ENCODE peak calls at places on chromosomes 11 and 22, in six cellular contexts. I is MCF 10A; T is B cell; H is cardiac muscle cell; D is CD4-positive, alpha-beta T cell; Z is hepatocyte. C is an unnamed sample.

GRCh38 chr11:102615077-102615893 is 9.8 kb downstream of the MMP20 start:
- DNase-seq in I (peak), T (no peak), H (no peak), D (no peak), Z (no peak), C (no peak)

GRCh38 chr22:38754247-38755154 is 1.3 kb downstream of the SUN2 start:
- DNase-seq in I (peak), T (peak), H (peak), D (no peak), Z (peak), C (peak)

GRCh38 chr11:79507726-79508125 is 66.9 kb upstream of the TENM4 start:
- DNase-seq in I (no peak), T (no peak), H (no peak), D (no peak), Z (peak), C (no peak)

GRCh38 chr11:64321533-64321932 is 3.6 kb downstream of the PRDX5 start:
- DNase-seq in I (peak), T (no peak), H (no peak), D (no peak), Z (peak), C (no peak)

GRCh38 chr11:67401495-67402191 is at the start of gene PPP1CA:
- DNase-seq in I (peak), T (peak), H (peak), D (peak), Z (peak), C (peak)

GRCh38 chr22:23796461-23796860 is 9.7 kb downstream of the SMARCB1 start:
- DNase-seq in I (no peak), T (no peak), H (no peak), D (no peak), Z (peak), C (no peak)

GRCh38 chr11:112524808-112525207 is 264.1 kb upstream of the PLET1 start:
- DNase-seq in I (no peak), T (no peak), H (no peak), D (no peak), Z (no peak), C (no peak)

GRCh38 chr11:68373810-68374501 is 61.6 kb downstream of the LRP5 start:
- DNase-seq in I (no peak), T (no peak), H (peak), D (no peak), Z (peak), C (no peak)

GRCh38 chr22:19800761-19801244 is 40.2 kb downstream of the TBX1 start:
- DNase-seq in I (peak), T (no peak), H (peak), D (no peak), Z (no peak), C (no peak)

GRCh38 chr22:37229012-37229804 is 14.9 kb downstream of the RAC2 start:
- DNase-seq in I (peak), T (no peak), H (no peak), D (peak), Z (peak), C (no peak)

GRCh38 chr22:40025856-40026255 is 31.1 kb downstream of the FAM83F start:
- DNase-seq in I (no peak), T (no peak), H (no peak), D (no peak), Z (no peak), C (no peak)

GRCh38 chr11:112656772-112657428 is 304.3 kb upstream of the NCAM1 start:
- DNase-seq in I (peak), T (no peak), H (no peak), D (no peak), Z (no peak), C (no peak)

GRCh38 chr22:49825944-49826602 is 1.6 kb downstream of the BRD1 start:
- DNase-seq in I (peak), T (peak), H (no peak), D (peak), Z (peak), C (no peak)

GRCh38 chr11:19344661-19345518 is 104.1 kb upstream of the E2F8 start:
- DNase-seq in I (peak), T (peak), H (peak), D (no peak), Z (peak), C (no peak)

GRCh38 chr11:45798793-45799441 is 6.0 kb upstream of the SLC35C1 start:
- DNase-seq in I (peak), T (no peak), H (no peak), D (no peak), Z (peak), C (no peak)

GRCh38 chr11:3855808-3856491 is 486 bp downstream of the STIM1 start:
- DNase-seq in I (peak), T (peak), H (peak), D (peak), Z (peak), C (no peak)

GRCh38 chr11:63592975-63593395 is 21.2 kb downstream of the PLAAT3 start:
- DNase-seq in I (peak), T (no peak), H (no peak), D (no peak), Z (no peak), C (no peak)

GRCh38 chr11:133214646-133215045 is 317.7 kb downstream of the OPCML start:
- DNase-seq in I (no peak), T (no peak), H (no peak), D (no peak), Z (no peak), C (no peak)

GRCh38 chr11:27187848-27188621 is 147.4 kb downstream of the BBOX1 start:
- DNase-seq in I (no peak), T (no peak), H (peak), D (no peak), Z (peak), C (no peak)

DNA sequence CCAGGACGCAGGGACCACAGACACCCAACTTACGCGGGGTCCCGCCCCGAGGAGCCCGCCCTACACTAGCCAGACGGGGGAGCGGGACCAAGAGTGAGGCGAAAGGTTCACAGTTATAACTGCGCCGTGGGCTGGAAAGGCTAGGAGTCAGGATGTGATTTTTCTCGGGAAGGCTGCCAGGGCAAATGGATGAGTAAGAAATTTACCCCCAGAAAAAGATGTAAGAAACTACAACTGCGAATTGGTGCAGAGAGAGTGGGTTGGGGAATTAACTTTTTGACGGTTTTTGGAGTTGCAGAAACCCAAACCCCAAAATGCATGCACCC is 1.3 kb downstream of the TSPAN18 start:
- DNase-seq in I (no peak), T (no peak), H (no peak), D (no peak), Z (no peak), C (no peak)
- TF ChIP-seq CTCF in I (no peak), T (peak), H (no peak), D (peak), Z (no peak), C (no peak)

DNA sequence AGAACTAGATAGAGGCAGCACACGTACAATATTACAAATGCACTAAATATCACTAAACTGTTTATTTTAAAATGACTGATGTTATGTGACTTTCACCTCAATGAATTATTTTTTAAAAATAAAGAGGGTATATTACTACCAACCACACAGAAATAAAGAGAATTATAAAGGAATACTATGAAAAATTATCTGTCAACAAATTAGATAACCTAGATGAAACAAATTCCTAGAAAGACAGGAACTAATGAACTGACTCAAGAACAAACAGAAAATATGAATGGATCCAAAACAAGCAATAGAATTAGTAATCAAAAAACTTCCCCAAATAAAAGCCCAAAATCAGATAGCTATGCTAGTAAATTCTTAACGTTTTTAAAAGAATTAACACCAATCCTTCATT is 10.3 kb downstream of the ZNF280B start:
- DNase-seq in I (no peak), T (no peak), H (no peak), D (no peak), Z (no peak), C (no peak)
- TF ChIP-seq CTCF in I (no peak), T (no peak), H (no peak), D (no peak), Z (no peak), C (no peak)

GRCh38 chr11:34601085-34601444 is 19.8 kb upstream of the EHF start:
- DNase-seq in I (no peak), T (no peak), H (no peak), D (no peak), Z (peak), C (no peak)

GRCh38 chr11:34603129-34604001 is 17.5 kb upstream of the EHF start:
- DNase-seq in I (no peak), T (no peak), H (no peak), D (no peak), Z (peak), C (no peak)

GRCh38 chr11:34601609-34602008 is 19.3 kb upstream of the EHF start:
- DNase-seq in I (no peak), T (no peak), H (no peak), D (no peak), Z (no peak), C (no peak)

GRCh38 chr11:34600339-34601084 is 20.4 kb upstream of the EHF start:
- DNase-seq in I (no peak), T (no peak), H (peak), D (no peak), Z (peak), C (no peak)

GRCh38 chr11:34602245-34602644 is 18.6 kb upstream of the EHF start:
- DNase-seq in I (peak), T (no peak), H (no peak), D (no peak), Z (no peak), C (no peak)
- TF ChIP-seq CTCF in I (no peak), T (no peak), H (no peak), D (no peak), Z (no peak), C (no peak)

GRCh38 chr11:44484211-44484610 is 81.3 kb upstream of the CD82 start:
- DNase-seq in I (peak), T (no peak), H (peak), D (no peak), Z (peak), C (no peak)
- TF ChIP-seq CTCF in I (peak), T (no peak), H (peak), D (no peak), Z (peak), C (no peak)

DNA sequence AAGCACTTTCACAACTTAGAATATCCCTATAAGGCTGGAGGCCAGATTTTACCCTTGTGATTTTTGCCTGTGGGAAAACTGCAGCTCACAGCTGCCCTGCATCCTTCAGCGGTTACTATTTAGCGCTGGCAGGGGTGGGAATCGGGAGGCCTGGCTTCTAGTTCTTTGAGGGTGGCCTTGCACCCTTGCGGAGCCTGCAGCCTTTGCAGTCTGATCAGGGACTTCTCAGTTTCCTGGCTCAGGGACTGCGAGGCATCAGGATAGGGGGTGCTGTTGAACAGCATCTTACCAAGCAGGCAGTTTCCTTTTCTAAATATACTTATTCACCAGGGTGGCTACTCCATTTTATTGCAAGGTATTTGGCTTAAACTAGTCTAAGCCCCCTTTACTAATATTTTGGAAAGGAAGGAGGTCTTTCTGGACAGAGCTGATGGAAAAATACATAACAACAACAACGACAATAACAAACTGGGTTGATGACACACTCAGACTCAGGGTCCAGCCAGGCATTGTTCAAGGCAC is 2.9 kb upstream of the APOA1 start:
- DNase-seq in I (peak), T (no peak), H (peak), D (no peak), Z (no peak), C (no peak)
- TF ChIP-seq CTCF in I (no peak), T (no peak), H (peak), D (peak), Z (peak), C (no peak)

DNA sequence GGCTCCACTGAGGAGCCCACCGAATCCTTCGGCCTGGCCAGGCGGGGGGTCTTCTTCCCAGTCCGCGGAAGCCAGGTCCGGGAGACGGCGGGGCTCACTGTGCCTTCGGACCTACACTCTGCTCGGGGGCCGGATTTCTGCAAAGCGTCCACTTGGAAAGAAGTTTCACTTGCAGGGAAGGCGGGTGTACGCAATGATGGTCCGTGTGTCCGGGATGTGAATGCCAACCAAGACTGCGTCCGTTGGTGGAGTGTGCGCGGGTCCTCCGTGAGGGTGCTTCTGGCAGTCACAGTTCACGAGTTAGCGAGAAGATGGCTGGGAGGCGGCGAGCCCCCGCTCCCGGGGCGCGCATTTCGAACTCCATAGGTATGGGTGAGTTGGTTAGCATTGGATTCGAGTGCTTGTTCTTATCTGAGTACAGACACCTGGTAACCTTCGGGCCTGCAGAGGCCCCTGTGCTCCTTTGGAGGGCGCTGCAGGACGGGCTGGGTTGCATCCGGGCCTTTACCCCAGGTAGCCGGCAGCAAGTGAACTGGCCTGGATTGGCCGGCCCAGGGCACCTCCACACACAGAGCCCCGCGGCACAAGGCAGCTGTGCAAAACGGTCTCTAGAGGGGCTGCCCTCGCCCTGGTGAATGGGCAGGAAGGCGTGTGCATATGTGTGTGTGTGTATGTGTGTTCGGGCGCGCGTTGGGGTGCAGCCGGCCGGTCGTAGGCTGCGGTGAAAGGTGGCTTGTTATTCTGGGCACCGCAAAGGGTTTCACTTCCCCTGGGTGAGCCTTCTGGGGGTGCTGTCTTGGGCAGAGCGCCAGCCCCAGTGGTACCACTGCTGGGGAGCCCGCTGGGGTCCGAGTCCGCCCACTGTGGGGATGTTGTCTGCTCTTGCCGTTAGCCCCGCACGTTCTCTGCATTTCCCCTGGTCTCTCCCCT is 13.3 kb upstream of the CYP2R1 start:
- DNase-seq in I (no peak), T (peak), H (peak), D (peak), Z (peak), C (no peak)
- TF ChIP-seq CTCF in I (no peak), T (peak), H (peak), D (peak), Z (peak), C (no peak)

GRCh38 chr11:99911116-99911515 is 776.0 kb upstream of the ARHGAP42 start:
- DNase-seq in I (peak), T (no peak), H (no peak), D (no peak), Z (no peak), C (no peak)
- TF ChIP-seq CTCF in I (no peak), T (no peak), H (no peak), D (no peak), Z (no peak), C (no peak)

GRCh38 chr11:2118674-2119073 is 20.5 kb downstream of the IGF2 start:
- DNase-seq in I (no peak), T (no peak), H (no peak), D (no peak), Z (no peak), C (no peak)

GRCh38 chr11:2122907-2123627 is 16.1 kb downstream of the IGF2 start:
- DNase-seq in I (no peak), T (no peak), H (no peak), D (no peak), Z (no peak), C (no peak)

GRCh38 chr11:2121227-2122130 is 17.7 kb downstream of the IGF2 start:
- DNase-seq in I (no peak), T (no peak), H (no peak), D (no peak), Z (no peak), C (no peak)

GRCh38 chr11:2122222-2122906 is 16.8 kb downstream of the IGF2 start:
- DNase-seq in I (peak), T (no peak), H (no peak), D (no peak), Z (peak), C (no peak)

DNA sequence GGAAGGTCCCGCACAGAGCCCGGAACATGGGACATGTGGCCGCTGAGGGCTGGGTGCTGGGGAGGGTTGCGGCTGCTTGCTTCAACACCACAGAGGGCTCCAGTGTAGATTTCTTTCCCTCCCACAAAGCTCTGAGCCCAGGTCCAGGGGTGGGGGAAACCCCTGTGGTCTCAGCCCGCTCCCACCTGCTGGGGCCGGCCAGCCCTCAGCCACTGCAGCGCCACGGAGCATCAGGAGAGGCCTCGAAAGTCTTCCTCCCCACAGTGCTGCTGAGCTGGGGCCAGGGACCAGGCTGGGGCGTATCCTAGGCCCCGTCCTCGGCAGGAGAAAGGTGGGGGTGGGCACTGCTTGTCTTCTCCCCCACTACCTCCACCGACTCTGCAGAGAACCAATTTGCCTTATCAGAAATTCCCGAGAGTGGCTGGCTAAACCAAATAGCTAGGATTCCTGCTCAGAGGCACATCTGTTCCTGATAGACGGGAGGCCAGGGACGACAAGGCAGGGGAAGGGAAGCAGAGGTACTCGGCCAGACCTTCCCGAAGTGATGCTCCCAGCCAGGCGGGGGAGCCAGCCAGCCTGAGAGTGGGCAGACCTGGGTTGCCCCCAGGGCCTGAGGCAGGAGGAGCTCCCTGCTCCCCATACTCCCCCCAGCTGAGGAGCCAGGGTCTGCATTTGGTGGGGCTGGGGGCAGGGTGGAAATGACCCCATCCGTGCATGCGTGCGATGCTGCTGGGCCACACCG is 18.7 kb downstream of the IGF2 start:
- DNase-seq in I (no peak), T (no peak), H (peak), D (no peak), Z (no peak), C (no peak)
- TF ChIP-seq CTCF in I (no peak), T (no peak), H (no peak), D (no peak), Z (peak), C (no peak)

GRCh38 chr22:30182833-30183232 is 63.7 kb downstream of the LIF start:
- DNase-seq in I (no peak), T (no peak), H (no peak), D (no peak), Z (no peak), C (no peak)

GRCh38 chr22:30183271-30183670 is 63.3 kb downstream of the LIF start:
- DNase-seq in I (no peak), T (no peak), H (no peak), D (no peak), Z (no peak), C (no peak)

GRCh38 chr22:30181459-30182353 is 64.9 kb downstream of the LIF start:
- DNase-seq in I (no peak), T (no peak), H (no peak), D (no peak), Z (no peak), C (no peak)

GRCh38 chr22:30183861-30184278 is 62.7 kb downstream of the LIF start:
- DNase-seq in I (no peak), T (no peak), H (no peak), D (no peak), Z (no peak), C (no peak)

DNA sequence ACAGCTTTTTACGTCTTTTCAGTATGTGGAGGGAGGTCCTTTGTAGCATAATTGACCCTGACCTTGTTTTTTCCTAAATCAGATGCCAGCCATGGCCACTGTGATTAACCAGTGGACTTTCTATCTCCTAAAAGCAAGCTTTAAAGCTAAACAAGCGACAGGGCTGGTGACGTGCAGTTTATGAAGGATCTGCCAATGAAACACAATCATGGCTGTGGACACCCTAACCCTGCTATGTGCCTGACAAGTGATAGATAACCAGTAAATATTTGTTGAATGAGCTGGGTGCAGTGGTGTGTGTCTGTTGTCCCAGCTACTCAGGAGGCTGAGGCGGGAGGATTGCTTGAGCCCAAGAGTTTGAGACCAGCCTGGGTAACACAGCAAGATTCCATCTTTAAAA is 64.2 kb downstream of the LIF start:
- DNase-seq in I (no peak), T (no peak), H (no peak), D (no peak), Z (no peak), C (no peak)
- TF ChIP-seq CTCF in I (no peak), T (no peak), H (no peak), D (no peak), Z (no peak), C (no peak)

C was measured in omental fat pad.